ENCODE peak calls at places on chromosomes 16 and 17, in five cellular contexts. L, Q, O, R and X are unnamed samples.

GRCh38 chr17:51435641-51436091 is 175.3 kb downstream of the UTP18 start:
- DNase-seq in L (no peak), Q (no peak), O (peak; percentile 92), R (no peak), X (no peak)

GRCh38 chr17:978110-979093 is 1.2 kb downstream of the NXN start:
- DNase-seq in L (no peak), Q (no peak), O (peak; percentile 44), R (peak; percentile 65), X (no peak)

GRCh38 chr16:89374393-89374948 is 115.9 kb downstream of the ANKRD11 start:
- DNase-seq in L (no peak), Q (no peak), O (no peak), R (no peak), X (no peak)

GRCh38 chr16:3767333-3767977 is 50.1 kb upstream of the TRAP1 start:
- DNase-seq in L (no peak), Q (no peak), O (no peak), R (no peak), X (no peak)

GRCh38 chr17:2018716-2019490 is 6.2 kb downstream of the RTN4RL1 start:
- DNase-seq in L (no peak), Q (no peak), O (no peak), R (no peak), X (no peak)

GRCh38 chr17:78724544-78724943 is 57.5 kb downstream of the CYTH1 start:
- DNase-seq in L (no peak), Q (no peak), O (no peak), R (no peak), X (no peak)

GRCh38 chr16:58212824-58213655 is 15.1 kb upstream of the CSNK2A2 start:
- DNase-seq in L (no peak), Q (no peak), O (no peak), R (no peak), X (no peak)

GRCh38 chr16:88775825-88776224 is 9.2 kb downstream of the PIEZO1 start:
- DNase-seq in L (no peak), Q (no peak), O (no peak), R (no peak), X (no peak)

GRCh38 chr16:77732241-77732946 is 10.1 kb downstream of the NUDT7 start:
- DNase-seq in L (no peak), Q (no peak), O (no peak), R (no peak), X (no peak)

GRCh38 chr17:31875081-31875480 is 16.0 kb upstream of the COPRS start:
- DNase-seq in L (no peak), Q (no peak), O (no peak), R (no peak), X (no peak)

GRCh38 chr16:19071811-19072777 is 4.7 kb downstream of the COQ7 start:
- DNase-seq in L (no peak), Q (peak; percentile 48), O (peak; percentile 82), R (no peak), X (peak; percentile 79)

GRCh38 chr17:29289852-29290251 is 4.1 kb downstream of the NUFIP2 start:
- DNase-seq in L (no peak), Q (no peak), O (no peak), R (no peak), X (peak; percentile 44)

GRCh38 chr17:15233022-15233805 is 31.9 kb downstream of the PMP22 start:
- DNase-seq in L (no peak), Q (no peak), O (peak; percentile 3), R (no peak), X (no peak)

GRCh38 chr17:2083613-2084128 is 28.8 kb downstream of the HIC1 start:
- DNase-seq in L (no peak), Q (no peak), O (peak; percentile 22), R (no peak), X (no peak)

GRCh38 chr16:19185510-19185851 is 17.4 kb downstream of the SYT17 start:
- DNase-seq in L (no peak), Q (no peak), O (no peak), R (no peak), X (no peak)

GRCh38 chr16:27779719-27780161 is 229.8 kb downstream of the KATNIP start:
- DNase-seq in L (no peak), Q (no peak), O (peak; percentile 54), R (peak; percentile 77), X (no peak)

GRCh38 chr17:43540821-43541674 is 5.1 kb downstream of the ETV4 start:
- DNase-seq in L (no peak), Q (no peak), O (no peak), R (no peak), X (no peak)

GRCh38 chr17:74059471-74059870 is 144.0 kb upstream of the RPL38 start:
- DNase-seq in L (no peak), Q (no peak), O (no peak), R (no peak), X (no peak)

GRCh38 chr16:79895053-79895916 is 294.7 kb upstream of the MAF start:
- DNase-seq in L (no peak), Q (no peak), O (no peak), R (no peak), X (no peak)

GRCh38 chr17:72699566-72699965 is 392.9 kb downstream of the SLC39A11 start:
- DNase-seq in L (no peak), Q (no peak), O (no peak), R (no peak), X (no peak)

GRCh38 chr17:81027038-81027437 is 7.9 kb upstream of the BAIAP2 start:
- DNase-seq in L (no peak), Q (no peak), O (no peak), R (no peak), X (no peak)

GRCh38 chr16:188674-189073 is 8.4 kb downstream of the HBQ1 start:
- DNase-seq in L (no peak), Q (no peak), O (peak; percentile 27), R (no peak), X (no peak)

GRCh38 chr17:54754560-54754959 is 146.1 kb upstream of the TOM1L1 start:
- DNase-seq in L (peak; percentile 1), Q (peak; percentile 2), O (peak; percentile 30), R (no peak), X (no peak)